ENCODE peak calls at places on chromosomes 1 and 21, in eight cellular contexts. One of them, this sample, is unnamed.

GRCh38 chr1:29883360-29883759 is 647.0 kb downstream of the PTPRU start:
- DNase-seq in GM12892: no peak
- DNase-seq in astrocyte: no peak
- DNase-seq in activated naive CD4-positive, alpha-beta T cell treated with anti-CD3 and anti-CD28 coated beads, Interleukin-2, amount 10 ng/mL, durations not matched to agents 7 days and 5 days: no peak
- DNase-seq in PC-3: no peak
- DNase-seq in H9: no peak
- DNase-seq in fibroblast of lung: no peak
- DNase-seq in hippocampal formation: no peak
- DNase-seq in this sample: no peak

GRCh38 chr1:45894921-45895320 is 91.5 kb downstream of the MAST2 start:
- DNase-seq in GM12892: no peak
- DNase-seq in astrocyte: no peak
- DNase-seq in activated naive CD4-positive, alpha-beta T cell treated with anti-CD3 and anti-CD28 coated beads, Interleukin-2, amount 10 ng/mL, durations not matched to agents 7 days and 5 days: no peak
- DNase-seq in PC-3: no peak
- DNase-seq in H9: no peak
- DNase-seq in fibroblast of lung: no peak
- DNase-seq in hippocampal formation: no peak
- DNase-seq in this sample: no peak

GRCh38 chr1:29719253-29719652 is 482.9 kb downstream of the PTPRU start:
- DNase-seq in GM12892: no peak
- DNase-seq in astrocyte: peak
- DNase-seq in activated naive CD4-positive, alpha-beta T cell treated with anti-CD3 and anti-CD28 coated beads, Interleukin-2, amount 10 ng/mL, durations not matched to agents 7 days and 5 days: no peak
- DNase-seq in PC-3: peak
- DNase-seq in H9: no peak
- DNase-seq in fibroblast of lung: peak
- DNase-seq in hippocampal formation: no peak
- DNase-seq in this sample: no peak

GRCh38 chr1:13699510-13699909 is 478 bp upstream of the PRDM2 start:
- DNase-seq in GM12892: no peak
- DNase-seq in astrocyte: peak
- DNase-seq in activated naive CD4-positive, alpha-beta T cell treated with anti-CD3 and anti-CD28 coated beads, Interleukin-2, amount 10 ng/mL, durations not matched to agents 7 days and 5 days: peak
- DNase-seq in PC-3: peak
- DNase-seq in H9: peak
- DNase-seq in fibroblast of lung: peak
- DNase-seq in hippocampal formation: no peak
- DNase-seq in this sample: peak

GRCh38 chr1:39452081-39452480 is 39.4 kb upstream of the BMP8A start:
- DNase-seq in GM12892: no peak
- DNase-seq in astrocyte: no peak
- DNase-seq in activated naive CD4-positive, alpha-beta T cell treated with anti-CD3 and anti-CD28 coated beads, Interleukin-2, amount 10 ng/mL, durations not matched to agents 7 days and 5 days: no peak
- DNase-seq in PC-3: no peak
- DNase-seq in H9: no peak
- DNase-seq in fibroblast of lung: no peak
- DNase-seq in hippocampal formation: no peak
- DNase-seq in this sample: no peak

GRCh38 chr1:7405844-7406500 is 365.1 kb upstream of the VAMP3 start:
- DNase-seq in GM12892: no peak
- DNase-seq in astrocyte: no peak
- DNase-seq in activated naive CD4-positive, alpha-beta T cell treated with anti-CD3 and anti-CD28 coated beads, Interleukin-2, amount 10 ng/mL, durations not matched to agents 7 days and 5 days: no peak
- DNase-seq in PC-3: no peak
- DNase-seq in H9: peak
- DNase-seq in fibroblast of lung: no peak
- DNase-seq in hippocampal formation: no peak
- DNase-seq in this sample: peak

GRCh38 chr1:172456344-172456769 is 12.5 kb upstream of the PIGC start:
- DNase-seq in GM12892: no peak
- DNase-seq in astrocyte: no peak
- DNase-seq in activated naive CD4-positive, alpha-beta T cell treated with anti-CD3 and anti-CD28 coated beads, Interleukin-2, amount 10 ng/mL, durations not matched to agents 7 days and 5 days: no peak
- DNase-seq in PC-3: no peak
- DNase-seq in H9: no peak
- DNase-seq in fibroblast of lung: no peak
- DNase-seq in hippocampal formation: no peak
- DNase-seq in this sample: no peak

GRCh38 chr1:6126028-6126427 is 54.1 kb downstream of the CHD5 start:
- DNase-seq in GM12892: no peak
- DNase-seq in astrocyte: no peak
- DNase-seq in activated naive CD4-positive, alpha-beta T cell treated with anti-CD3 and anti-CD28 coated beads, Interleukin-2, amount 10 ng/mL, durations not matched to agents 7 days and 5 days: no peak
- DNase-seq in PC-3: no peak
- DNase-seq in H9: no peak
- DNase-seq in fibroblast of lung: no peak
- DNase-seq in hippocampal formation: no peak
- DNase-seq in this sample: no peak

GRCh38 chr21:31354604-31355443 is 10.8 kb upstream of the TIAM1 start:
- DNase-seq in GM12892: no peak
- DNase-seq in astrocyte: peak
- DNase-seq in activated naive CD4-positive, alpha-beta T cell treated with anti-CD3 and anti-CD28 coated beads, Interleukin-2, amount 10 ng/mL, durations not matched to agents 7 days and 5 days: peak
- DNase-seq in PC-3: peak
- DNase-seq in H9: no peak
- DNase-seq in fibroblast of lung: peak
- DNase-seq in hippocampal formation: no peak
- DNase-seq in this sample: no peak

GRCh38 chr1:85718678-85719340 is 10.6 kb upstream of the ZNHIT6 start:
- DNase-seq in GM12892: no peak
- DNase-seq in astrocyte: no peak
- DNase-seq in activated naive CD4-positive, alpha-beta T cell treated with anti-CD3 and anti-CD28 coated beads, Interleukin-2, amount 10 ng/mL, durations not matched to agents 7 days and 5 days: no peak
- DNase-seq in PC-3: no peak
- DNase-seq in H9: no peak
- DNase-seq in fibroblast of lung: no peak
- DNase-seq in hippocampal formation: no peak
- DNase-seq in this sample: no peak

GRCh38 chr1:234564035-234565029 is 45.6 kb downstream of the IRF2BP2 start:
- DNase-seq in GM12892: no peak
- DNase-seq in astrocyte: peak
- DNase-seq in activated naive CD4-positive, alpha-beta T cell treated with anti-CD3 and anti-CD28 coated beads, Interleukin-2, amount 10 ng/mL, durations not matched to agents 7 days and 5 days: no peak
- DNase-seq in PC-3: peak
- DNase-seq in H9: no peak
- DNase-seq in fibroblast of lung: peak
- DNase-seq in hippocampal formation: no peak
- DNase-seq in this sample: peak

GRCh38 chr1:24640288-24640687 is 2.8 kb upstream of the SRRM1 start:
- DNase-seq in GM12892: no peak
- DNase-seq in astrocyte: no peak
- DNase-seq in activated naive CD4-positive, alpha-beta T cell treated with anti-CD3 and anti-CD28 coated beads, Interleukin-2, amount 10 ng/mL, durations not matched to agents 7 days and 5 days: no peak
- DNase-seq in PC-3: no peak
- DNase-seq in H9: peak
- DNase-seq in fibroblast of lung: peak
- DNase-seq in hippocampal formation: no peak
- DNase-seq in this sample: peak

GRCh38 chr1:228304225-228304624 is 96.4 kb downstream of the OBSCN start:
- DNase-seq in GM12892: no peak
- DNase-seq in astrocyte: no peak
- DNase-seq in activated naive CD4-positive, alpha-beta T cell treated with anti-CD3 and anti-CD28 coated beads, Interleukin-2, amount 10 ng/mL, durations not matched to agents 7 days and 5 days: peak
- DNase-seq in PC-3: no peak
- DNase-seq in H9: peak
- DNase-seq in fibroblast of lung: no peak
- DNase-seq in hippocampal formation: no peak
- DNase-seq in this sample: peak

GRCh38 chr21:32533053-32533452 is 52.3 kb downstream of the TCP10L start:
- DNase-seq in GM12892: no peak
- DNase-seq in astrocyte: no peak
- DNase-seq in activated naive CD4-positive, alpha-beta T cell treated with anti-CD3 and anti-CD28 coated beads, Interleukin-2, amount 10 ng/mL, durations not matched to agents 7 days and 5 days: no peak
- DNase-seq in PC-3: no peak
- DNase-seq in H9: no peak
- DNase-seq in fibroblast of lung: no peak
- DNase-seq in hippocampal formation: no peak
- DNase-seq in this sample: no peak

GRCh38 chr1:236507022-236507700 is 16.6 kb upstream of the LGALS8 start:
- DNase-seq in GM12892: no peak
- DNase-seq in astrocyte: peak
- DNase-seq in activated naive CD4-positive, alpha-beta T cell treated with anti-CD3 and anti-CD28 coated beads, Interleukin-2, amount 10 ng/mL, durations not matched to agents 7 days and 5 days: no peak
- DNase-seq in PC-3: no peak
- DNase-seq in H9: no peak
- DNase-seq in fibroblast of lung: peak
- DNase-seq in hippocampal formation: no peak
- DNase-seq in this sample: no peak

GRCh38 chr1:30777906-30778155 is 20.3 kb upstream of the LAPTM5 start:
- DNase-seq in GM12892: no peak
- DNase-seq in astrocyte: no peak
- DNase-seq in activated naive CD4-positive, alpha-beta T cell treated with anti-CD3 and anti-CD28 coated beads, Interleukin-2, amount 10 ng/mL, durations not matched to agents 7 days and 5 days: no peak
- DNase-seq in PC-3: no peak
- DNase-seq in H9: no peak
- DNase-seq in fibroblast of lung: no peak
- DNase-seq in hippocampal formation: no peak
- DNase-seq in this sample: no peak

GRCh38 chr1:185317886-185318310 is 855 bp upstream of the IVNS1ABP start:
- DNase-seq in GM12892: peak
- DNase-seq in astrocyte: no peak
- DNase-seq in activated naive CD4-positive, alpha-beta T cell treated with anti-CD3 and anti-CD28 coated beads, Interleukin-2, amount 10 ng/mL, durations not matched to agents 7 days and 5 days: peak
- DNase-seq in PC-3: no peak
- DNase-seq in H9: peak
- DNase-seq in fibroblast of lung: peak
- DNase-seq in hippocampal formation: peak
- DNase-seq in this sample: peak

GRCh38 chr1:112927462-112927971 is 28.5 kb downstream of the SLC16A1 start:
- DNase-seq in GM12892: no peak
- DNase-seq in astrocyte: no peak
- DNase-seq in activated naive CD4-positive, alpha-beta T cell treated with anti-CD3 and anti-CD28 coated beads, Interleukin-2, amount 10 ng/mL, durations not matched to agents 7 days and 5 days: no peak
- DNase-seq in PC-3: no peak
- DNase-seq in H9: no peak
- DNase-seq in fibroblast of lung: no peak
- DNase-seq in hippocampal formation: no peak
- DNase-seq in this sample: no peak

GRCh38 chr1:86423873-86424272 is at the start of gene CLCA2:
- DNase-seq in GM12892: no peak
- DNase-seq in astrocyte: no peak
- DNase-seq in activated naive CD4-positive, alpha-beta T cell treated with anti-CD3 and anti-CD28 coated beads, Interleukin-2, amount 10 ng/mL, durations not matched to agents 7 days and 5 days: no peak
- DNase-seq in PC-3: no peak
- DNase-seq in H9: no peak
- DNase-seq in fibroblast of lung: no peak
- DNase-seq in hippocampal formation: no peak
- DNase-seq in this sample: no peak

GRCh38 chr1:11529330-11529729 is 50.4 kb downstream of the DISP3 start:
- DNase-seq in GM12892: no peak
- DNase-seq in astrocyte: no peak
- DNase-seq in activated naive CD4-positive, alpha-beta T cell treated with anti-CD3 and anti-CD28 coated beads, Interleukin-2, amount 10 ng/mL, durations not matched to agents 7 days and 5 days: no peak
- DNase-seq in PC-3: no peak
- DNase-seq in H9: no peak
- DNase-seq in fibroblast of lung: no peak
- DNase-seq in hippocampal formation: no peak
- DNase-seq in this sample: peak

GRCh38 chr1:20076695-20077461 is 6.9 kb downstream of the PLA2G5 start:
- DNase-seq in GM12892: no peak
- DNase-seq in astrocyte: no peak
- DNase-seq in activated naive CD4-positive, alpha-beta T cell treated with anti-CD3 and anti-CD28 coated beads, Interleukin-2, amount 10 ng/mL, durations not matched to agents 7 days and 5 days: no peak
- DNase-seq in PC-3: no peak
- DNase-seq in H9: no peak
- DNase-seq in fibroblast of lung: peak
- DNase-seq in hippocampal formation: no peak
- DNase-seq in this sample: no peak

GRCh38 chr1:54851406-54851805 is 35.6 kb downstream of the DHCR24 start:
- DNase-seq in GM12892: no peak
- DNase-seq in astrocyte: no peak
- DNase-seq in activated naive CD4-positive, alpha-beta T cell treated with anti-CD3 and anti-CD28 coated beads, Interleukin-2, amount 10 ng/mL, durations not matched to agents 7 days and 5 days: no peak
- DNase-seq in PC-3: no peak
- DNase-seq in H9: no peak
- DNase-seq in fibroblast of lung: no peak
- DNase-seq in hippocampal formation: no peak
- DNase-seq in this sample: peak

GRCh38 chr1:205870236-205870635 is 20.3 kb upstream of the PM20D1 start:
- DNase-seq in GM12892: no peak
- DNase-seq in astrocyte: no peak
- DNase-seq in activated naive CD4-positive, alpha-beta T cell treated with anti-CD3 and anti-CD28 coated beads, Interleukin-2, amount 10 ng/mL, durations not matched to agents 7 days and 5 days: no peak
- DNase-seq in PC-3: no peak
- DNase-seq in H9: no peak
- DNase-seq in fibroblast of lung: no peak
- DNase-seq in hippocampal formation: no peak
- DNase-seq in this sample: no peak

GRCh38 chr1:22342734-22343191 is 108.9 kb upstream of the ZBTB40 start:
- DNase-seq in GM12892: no peak
- DNase-seq in astrocyte: no peak
- DNase-seq in activated naive CD4-positive, alpha-beta T cell treated with anti-CD3 and anti-CD28 coated beads, Interleukin-2, amount 10 ng/mL, durations not matched to agents 7 days and 5 days: no peak
- DNase-seq in PC-3: no peak
- DNase-seq in H9: no peak
- DNase-seq in fibroblast of lung: no peak
- DNase-seq in hippocampal formation: no peak
- DNase-seq in this sample: no peak

GRCh38 chr1:22780696-22781095 is 70.1 kb downstream of the EPHB2 start:
- DNase-seq in GM12892: peak
- DNase-seq in astrocyte: no peak
- DNase-seq in activated naive CD4-positive, alpha-beta T cell treated with anti-CD3 and anti-CD28 coated beads, Interleukin-2, amount 10 ng/mL, durations not matched to agents 7 days and 5 days: no peak
- DNase-seq in PC-3: peak
- DNase-seq in H9: peak
- DNase-seq in fibroblast of lung: no peak
- DNase-seq in hippocampal formation: no peak
- DNase-seq in this sample: peak

GRCh38 chr21:42106425-42106824 is 35.3 kb downstream of the UMODL1 start:
- DNase-seq in GM12892: no peak
- DNase-seq in astrocyte: no peak
- DNase-seq in activated naive CD4-positive, alpha-beta T cell treated with anti-CD3 and anti-CD28 coated beads, Interleukin-2, amount 10 ng/mL, durations not matched to agents 7 days and 5 days: no peak
- DNase-seq in PC-3: no peak
- DNase-seq in H9: no peak
- DNase-seq in fibroblast of lung: no peak
- DNase-seq in hippocampal formation: no peak
- DNase-seq in this sample: no peak

This sample was measured in endodermal cell.